ENCODE peak calls at places on chromosomes 2 and 18, in five cellular contexts. S is right cardiac atrium, K is NCI-H1092 treated with DMSO at 0.1 percent for 48 hours, C is posterior cingulate gyrus, V is substantia nigra. F is an unnamed sample.

GRCh38 chr2:206942799-206943478 is 3.6 kb downstream of the CPO start:
- DNase-seq in S (no peak), K (no peak), C (no peak), V (no peak), F (no peak)

GRCh38 chr2:51290725-51291124 is 258.8 kb upstream of the NRXN1 start:
- DNase-seq in S (no peak), K (no peak), C (no peak), V (no peak), F (peak)

GRCh38 chr2:1521191-1521877 is 108.1 kb downstream of the TPO start:
- DNase-seq in S (no peak), K (no peak), C (no peak), V (no peak), F (no peak)

GRCh38 chr2:33276868-33277503 is 199.5 kb upstream of the RASGRP3 start:
- DNase-seq in S (peak), K (no peak), C (no peak), V (no peak), F (no peak)

GRCh38 chr2:184596819-184597411 is 1.4 kb upstream of the ZNF804A start:
- DNase-seq in S (no peak), K (no peak), C (no peak), V (no peak), F (peak)

GRCh38 chr2:98560256-98560771 is 48.0 kb downstream of the COA5 start:
- DNase-seq in S (peak), K (no peak), C (no peak), V (no peak), F (no peak)

GRCh38 chr2:103138123-103138886 is 376.5 kb downstream of the TMEM182 start:
- DNase-seq in S (no peak), K (no peak), C (no peak), V (no peak), F (no peak)

GRCh38 chr2:214575030-214575949 is 164.4 kb downstream of the VWC2L start:
- DNase-seq in S (no peak), K (no peak), C (peak), V (peak), F (no peak)

GRCh38 chr2:66851449-66851872 is 416.5 kb downstream of the MEIS1 start:
- DNase-seq in S (no peak), K (no peak), C (no peak), V (no peak), F (no peak)

GRCh38 chr2:203763425-203764272 is 57.2 kb downstream of the CD28 start:
- DNase-seq in S (no peak), K (no peak), C (no peak), V (no peak), F (no peak)

GRCh38 chr2:45929674-45930395 is 278.4 kb downstream of the PRKCE start:
- DNase-seq in S (no peak), K (no peak), C (no peak), V (no peak), F (no peak)

GRCh38 chr2:21602789-21603188 is 479.0 kb downstream of the TDRD15 start:
- DNase-seq in S (no peak), K (no peak), C (no peak), V (no peak), F (no peak)

GRCh38 chr2:197606180-197606579 is 69.2 kb downstream of the RFTN2 start:
- DNase-seq in S (no peak), K (no peak), C (no peak), V (no peak), F (no peak)

GRCh38 chr2:24076849-24077534 is 866 bp upstream of the SF3B6 start:
- DNase-seq in S (no peak), K (no peak), C (peak), V (no peak), F (peak)

GRCh38 chr2:170368370-170368769 is 190.4 kb downstream of the MYO3B start:
- DNase-seq in S (no peak), K (no peak), C (no peak), V (no peak), F (no peak)

GRCh38 chr2:10530607-10531239 is 82.6 kb upstream of the ODC1 start:
- DNase-seq in S (no peak), K (no peak), C (no peak), V (no peak), F (no peak)

GRCh38 chr18:9885170-9886004 is at the start of gene TXNDC2:
- DNase-seq in S (no peak), K (no peak), C (no peak), V (no peak), F (no peak)

F was measured in trophoblast cell.